ENCODE peak calls at places on chromosomes 12 and 14, in six cellular contexts. H is H1, J is mesenchymal stem cell, Y is H9, X is neuronal stem cell, W is IMR-90. P is an unnamed sample.

GRCh38 chr14:58298880-58299664 is 717 bp downstream of the ARID4A start:
- DNase-seq in Y (peak), W (no peak), X (peak), J (no peak), H (no peak), P (peak)

GRCh38 chr12:25702553-25702952 is 149.5 kb upstream of the LMNTD1 start:
- DNase-seq in J (no peak), W (no peak), X (no peak), H (no peak), Y (no peak), P (no peak)

GRCh38 chr12:6824962-6825381 is 3.2 kb upstream of the P3H3 start:
- DNase-seq in W (peak), J (peak), H (no peak), Y (peak), X (no peak), P (no peak)

GRCh38 chr12:26878661-26879119 is 45.7 kb upstream of the ITPR2 start:
- DNase-seq in H (no peak), X (no peak), J (no peak), W (no peak), Y (no peak), P (no peak)

GRCh38 chr12:93167841-93168492 is 209.8 kb upstream of the NUDT4 start:
- DNase-seq in H (peak), Y (peak), W (no peak), X (peak), J (peak), P (peak)

GRCh38 chr14:72643317-72643801 is 250.5 kb downstream of the DPF3 start:
- DNase-seq in J (peak), X (no peak), W (peak), Y (no peak), H (peak), P (peak)

GRCh38 chr14:42872775-42873174 is 1266.1 kb downstream of the LRFN5 start:
- DNase-seq in X (no peak), J (no peak), H (no peak), W (no peak), Y (no peak), P (no peak)

GRCh38 chr14:92315050-92315785 is 7.7 kb upstream of the SLC24A4 start:
- DNase-seq in H (no peak), J (no peak), W (no peak), Y (no peak), X (no peak), P (no peak)

DNA sequence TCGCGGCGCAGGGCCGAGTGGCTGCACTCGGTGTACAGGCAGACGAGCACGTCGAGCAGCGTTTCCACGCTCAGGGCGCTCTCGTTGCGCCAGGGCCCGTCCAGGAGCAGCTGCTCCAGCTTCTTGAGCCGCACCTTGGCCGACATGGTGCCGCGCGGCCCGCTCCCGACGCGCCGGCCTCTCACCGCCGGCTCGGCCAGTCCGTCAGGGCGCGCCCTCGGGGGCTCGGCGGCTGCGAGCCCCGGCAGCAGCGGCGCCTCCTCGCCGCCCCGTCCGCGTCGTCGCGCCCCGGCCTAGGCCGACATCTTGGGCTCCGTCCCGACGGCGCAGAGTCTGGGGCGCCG is 349 bp downstream of the CDC42BPB start:
- DNase-seq in Y (no peak), X (no peak), J (peak), H (no peak), W (no peak), P (peak)
- H4K8ac ChIP-seq in Y (no peak), X (no peak), J (peak), H (no peak), W (peak), P (peak)

DNA sequence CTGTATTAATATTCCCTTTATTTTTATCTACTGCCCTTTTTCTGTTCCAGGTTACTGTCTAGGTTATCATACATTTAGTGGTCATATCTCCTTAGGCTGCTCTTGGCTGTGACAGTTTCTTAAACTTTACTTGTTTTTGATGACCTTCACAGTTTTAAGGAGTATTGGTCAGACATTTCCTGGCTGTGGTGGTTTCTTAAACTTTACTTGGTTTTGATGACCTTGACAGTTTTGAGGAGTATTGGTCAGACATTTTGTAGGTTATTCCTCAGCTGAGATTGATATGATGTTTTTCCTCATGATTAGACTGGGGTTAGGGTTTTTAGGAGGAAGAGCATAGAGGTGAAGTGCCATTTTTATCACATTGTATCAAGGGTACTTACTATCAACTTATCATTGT is 36.4 kb downstream of the CCDC91 start:
- DNase-seq in Y (no peak), H (no peak), X (no peak), J (no peak), W (no peak), P (no peak)
- H4K91ac ChIP-seq in Y (no peak), H (no peak), X (no peak), J (no peak), W (no peak), P (no peak)

GRCh38 chr12:130872179-130873096 is 572 bp downstream of the RAN start:
- DNase-seq in W (no peak), X (no peak), J (peak), H (no peak), Y (no peak), P (peak)
- H4K8ac ChIP-seq in W (peak), X (no peak), J (peak), H (peak), Y (no peak), P (peak)

GRCh38 chr14:99216191-99216590 is 55.8 kb downstream of the BCL11B start:
- DNase-seq in H (no peak), J (no peak), W (no peak), Y (no peak), X (no peak), P (no peak)
- H4K91ac ChIP-seq in H (no peak), J (no peak), W (no peak), Y (no peak), X (no peak), P (no peak)

GRCh38 chr14:77838756-77839565 is 39.1 kb downstream of the ADCK1 start:
- DNase-seq in Y (no peak), X (no peak), W (no peak), J (peak), H (no peak), P (no peak)
- H4K8ac ChIP-seq in Y (no peak), X (no peak), W (no peak), J (no peak), H (peak), P (no peak)

DNA sequence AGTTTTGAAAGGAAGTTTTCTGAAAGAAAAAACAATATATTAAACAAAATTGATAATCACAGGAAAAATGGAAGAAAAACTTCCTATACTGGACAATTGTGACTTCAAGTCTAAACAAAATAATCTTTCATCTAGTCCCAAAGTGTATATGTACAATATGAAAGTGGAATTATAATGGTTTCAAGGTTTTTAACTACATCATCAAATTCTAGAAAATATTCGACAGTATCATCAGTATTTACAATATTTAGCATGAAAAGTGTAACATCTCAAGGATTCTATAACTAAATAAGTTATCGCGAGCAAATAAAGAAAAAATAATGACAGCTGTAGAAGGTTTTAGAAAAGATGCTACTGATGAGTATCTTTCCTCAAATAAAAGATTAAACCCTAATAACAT is 310.9 kb upstream of the LRFN5 start:
- DNase-seq in Y (no peak), W (no peak), J (no peak), H (no peak), X (no peak), P (no peak)
- H4K91ac ChIP-seq in Y (no peak), W (no peak), J (no peak), H (no peak), X (no peak), P (no peak)

GRCh38 chr12:111598637-111599458 is at the start of gene ATXN2:
- DNase-seq in H (no peak), J (peak), Y (no peak), W (no peak), X (peak), P (no peak)

GRCh38 chr12:111602348-111602747 is 3.2 kb upstream of the ATXN2 start:
- DNase-seq in Y (no peak), W (no peak), J (no peak), X (no peak), H (no peak), P (peak)

GRCh38 chr12:111599459-111600295 is 562 bp upstream of the ATXN2 start:
- DNase-seq in W (peak), Y (peak), X (peak), H (peak), J (peak), P (peak)

GRCh38 chr12:111597731-111598636 is 1.1 kb downstream of the ATXN2 start:
- DNase-seq in Y (peak), J (peak), X (peak), H (no peak), W (no peak), P (no peak)

DNA sequence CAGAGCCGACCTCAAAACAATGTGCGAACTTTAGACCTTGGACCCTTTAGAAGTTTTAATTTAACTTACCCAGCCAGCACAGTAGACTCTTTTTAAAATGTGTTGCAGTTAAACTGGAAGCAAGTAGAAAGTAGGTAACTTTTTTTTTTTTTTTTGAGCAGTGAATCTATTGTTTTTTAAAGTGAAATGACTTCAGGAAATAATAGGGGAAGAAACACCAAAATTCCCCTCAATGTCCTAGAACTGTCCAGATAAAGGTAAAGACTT is 1.1 kb upstream of the ATXN2 start:
- DNase-seq in W (no peak), J (no peak), X (no peak), H (no peak), Y (no peak), P (no peak)
- H4K8ac ChIP-seq in W (peak), J (no peak), X (no peak), H (no peak), Y (no peak), P (no peak)

GRCh38 chr14:65819567-65819966 is 407.0 kb downstream of the FUT8 start:
- DNase-seq in W (no peak), Y (no peak), X (no peak), H (no peak), J (no peak), P (no peak)

GRCh38 chr14:65813760-65814387 is 401.3 kb downstream of the FUT8 start:
- DNase-seq in X (no peak), J (no peak), H (peak), Y (peak), W (no peak), P (no peak)

GRCh38 chr14:65810326-65810725 is 397.8 kb downstream of the FUT8 start:
- DNase-seq in J (no peak), X (no peak), Y (no peak), W (no peak), H (no peak), P (no peak)

GRCh38 chr14:65817011-65817410 is 404.5 kb downstream of the FUT8 start:
- DNase-seq in J (no peak), H (no peak), W (no peak), X (no peak), Y (no peak), P (peak)

GRCh38 chr14:65815127-65815526 is 402.6 kb downstream of the FUT8 start:
- DNase-seq in W (no peak), Y (no peak), J (no peak), X (no peak), H (no peak), P (no peak)
- H4K91ac ChIP-seq in W (no peak), Y (no peak), J (no peak), X (no peak), H (peak), P (peak)

P was measured in trophoblast cell.